ENCODE peak calls at places on chromosomes 6 and 20, in six cellular contexts. I is IMR-90, L is K562, S is H1, N is HepG2, J is HCT116. Y is an unnamed sample.
A peak's percentile ranks its signal among the peaks of the same experiment; 100 is the strongest.

GRCh38 chr20:37359331-37359730 is 13.4 kb downstream of the SRC start:
- DNase-seq in I (no peak), J (no peak), S (no peak), N (no peak), L (no peak), Y (no peak)

GRCh38 chr6:27312146-27312949 is at the start of gene POM121L2:
- DNase-seq in N (peak; percentile 71), I (peak; percentile 28), J (no peak), S (peak; percentile 90), L (no peak), Y (no peak)

GRCh38 chr6:80403365-80403764 is 296.9 kb downstream of the BCKDHB start:
- DNase-seq in N (no peak), S (no peak), J (no peak), L (no peak), I (no peak), Y (no peak)

GRCh38 chr6:134739299-134740090 is 210.4 kb downstream of the ALDH8A1 start:
- DNase-seq in I (peak; percentile 39), L (no peak), J (no peak), S (no peak), N (no peak), Y (no peak)

GRCh38 chr6:90406142-90406794 is 109.6 kb upstream of the BACH2 start:
- DNase-seq in I (peak; percentile 80), J (peak; percentile 32), S (no peak), N (peak; percentile 35), L (peak; percentile 56), Y (no peak)

GRCh38 chr6:139882234-139882633 is 507.8 kb upstream of the CITED2 start:
- DNase-seq in I (peak; percentile 78), J (no peak), S (no peak), L (peak; percentile 20), N (no peak), Y (no peak)

GRCh38 chr6:70103798-70104197 is 199.1 kb downstream of the COL9A1 start:
- DNase-seq in L (peak; percentile 23), J (peak; percentile 3), S (no peak), I (no peak), N (no peak), Y (no peak)

GRCh38 chr6:2951723-2952122 is 19.6 kb downstream of the SERPINB6 start:
- DNase-seq in L (no peak), N (no peak), I (no peak), S (no peak), J (no peak), Y (no peak)

GRCh38 chr6:313917-314316 is 21.6 kb downstream of the DUSP22 start:
- DNase-seq in S (no peak), J (no peak), L (no peak), I (peak; percentile 36), N (no peak), Y (no peak)

GRCh38 chr6:115838763-115839401 is 221.8 kb downstream of the FRK start:
- DNase-seq in J (peak; percentile 55), I (peak; percentile 13), N (peak; percentile 50), L (peak; percentile 40), S (peak; percentile 57), Y (no peak)

GRCh38 chr6:157460182-157460999 is 79.4 kb downstream of the ZDHHC14 start:
- DNase-seq in L (no peak), I (peak; percentile 45), S (no peak), J (no peak), N (no peak), Y (no peak)

GRCh38 chr6:43636312-43636667 is 650 bp downstream of the MAD2L1BP start:
- DNase-seq in S (no peak), N (no peak), L (peak; percentile 43), I (peak; percentile 11), J (no peak), Y (no peak)

GRCh38 chr6:143872211-143872610 is 7.9 kb downstream of the ZC2HC1B start:
- DNase-seq in I (peak; percentile 29), S (no peak), L (no peak), N (no peak), J (no peak), Y (peak; percentile 11)

GRCh38 chr20:24618739-24619138 is 149.3 kb downstream of the SYNDIG1 start:
- DNase-seq in S (no peak), L (no peak), J (no peak), N (no peak), I (no peak), Y (no peak)

GRCh38 chr20:62662422-62662821 is 20.1 kb downstream of the SLCO4A1 start:
- DNase-seq in S (no peak), I (peak; percentile 80), N (no peak), J (no peak), L (no peak), Y (no peak)

GRCh38 chr20:474581-474980 is 12.2 kb upstream of the TBC1D20 start:
- DNase-seq in S (no peak), L (no peak), J (no peak), I (peak; percentile 29), N (no peak), Y (no peak)

GRCh38 chr6:25959890-25960531 is 2.6 kb upstream of the TRIM38 start:
- DNase-seq in L (no peak), N (no peak), I (peak; percentile 35), J (no peak), S (no peak), Y (no peak)

GRCh38 chr6:19444481-19444880 is 392.7 kb upstream of the ID4 start:
- DNase-seq in I (peak; percentile 7), N (no peak), S (no peak), L (no peak), J (no peak), Y (no peak)

GRCh38 chr20:25310268-25310920 is 62.5 kb downstream of the PYGB start:
- DNase-seq in L (peak; percentile 88), I (peak; percentile 96), S (no peak), J (peak; percentile 73), N (peak; percentile 99), Y (peak; percentile 67)

GRCh38 chr6:113039013-113039412 is 691.9 kb downstream of the RFPL4B start:
- DNase-seq in J (no peak), L (peak; percentile 20), N (no peak), S (no peak), I (no peak), Y (no peak)

GRCh38 chr6:79548310-79548709 is 11.1 kb upstream of the LCA5 start:
- DNase-seq in I (no peak), J (no peak), L (no peak), S (no peak), N (no peak), Y (no peak)

GRCh38 chr6:41228616-41229015 is 467 bp downstream of the TREML4 start:
- DNase-seq in I (no peak), S (peak; percentile 53), J (no peak), N (no peak), L (peak; percentile 30), Y (no peak)

GRCh38 chr6:15256538-15257222 is 10.8 kb downstream of the JARID2 start:
- DNase-seq in I (no peak), J (no peak), N (no peak), L (no peak), S (no peak), Y (no peak)

GRCh38 chr20:17571153-17571527 is 1.3 kb downstream of the DSTN start:
- DNase-seq in S (no peak), I (no peak), J (no peak), L (no peak), N (no peak), Y (no peak)

GRCh38 chr20:35079472-35080347 is 12.9 kb downstream of the TRPC4AP start:
- DNase-seq in S (no peak), L (no peak), I (no peak), N (no peak), J (no peak), Y (no peak)

DNA sequence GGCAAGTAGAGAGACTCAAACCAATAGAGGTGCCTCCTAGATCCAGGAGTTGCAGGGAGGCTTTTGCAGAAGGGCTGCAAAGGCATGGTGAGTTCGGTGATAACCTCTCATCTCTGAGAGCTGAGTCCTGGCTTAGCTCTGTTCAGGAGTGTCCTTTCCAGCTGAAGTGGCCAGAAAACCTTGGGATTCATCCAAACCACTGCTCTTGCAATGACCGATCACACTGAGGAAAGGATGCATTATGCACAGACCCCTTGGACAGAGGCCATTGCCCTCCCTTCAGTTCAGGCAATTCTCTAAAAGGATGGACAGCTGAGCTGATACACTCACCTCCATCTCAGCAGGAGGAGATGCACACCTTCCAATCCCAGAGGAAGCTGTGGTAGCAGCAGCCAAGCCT is 158.8 kb upstream of the ENPP5 start:
- DNase-seq in J (no peak), S (no peak), L (no peak), I (no peak), N (no peak), Y (no peak)
- TF ChIP-seq CEBPB in J (no peak), S (no peak), L (no peak), I (no peak), N (no peak), Y (no peak)

GRCh38 chr20:11003341-11003740 is 329.5 kb upstream of the JAG1 start:
- DNase-seq in S (no peak), I (no peak), L (no peak), J (no peak), N (no peak), Y (no peak)
- H2AFZ ChIP-seq in S (no peak overlapping the region), I (no peak overlapping the region), L (no peak overlapping the region), J (no peak overlapping the region), N (no peak overlapping the region), Y (no peak overlapping the region)

GRCh38 chr20:47456952-47457724 is 44.5 kb upstream of the NCOA3 start:
- DNase-seq in J (no peak), I (peak; percentile 72), L (peak; percentile 20), S (no peak), N (no peak), Y (no peak)
- TF ChIP-seq CEBPB in J (no peak), I (no peak), L (no peak), S (no peak), N (no peak), Y (no peak)

GRCh38 chr6:89069536-89070163 is 10.9 kb upstream of the PNRC1 start:
- DNase-seq in L (no peak), S (no peak), J (no peak), I (no peak), N (no peak), Y (no peak)

GRCh38 chr6:89073840-89074239 is 6.7 kb upstream of the PNRC1 start:
- DNase-seq in I (no peak), L (no peak), N (no peak), S (no peak), J (no peak), Y (no peak)

GRCh38 chr6:89071036-89071435 is 9.5 kb upstream of the PNRC1 start:
- DNase-seq in J (no peak), S (no peak), L (no peak), N (peak; percentile 87), I (no peak), Y (no peak)

GRCh38 chr6:89068695-89069094 is 11.9 kb upstream of the PNRC1 start:
- DNase-seq in S (no peak), N (no peak), J (no peak), I (no peak), L (no peak), Y (no peak)

GRCh38 chr6:89073014-89073620 is 7.4 kb upstream of the PNRC1 start:
- DNase-seq in N (peak; percentile 57), J (no peak), S (no peak), I (no peak), L (peak; percentile 78), Y (no peak)
- H2AFZ ChIP-seq in N (peak overlapping the region; percentile 25), J (no peak overlapping the region), S (peak overlapping the region; percentile 47), I (no peak overlapping the region), L (peak overlapping the region; percentile 86), Y (no peak overlapping the region)

GRCh38 chr20:59170406-59171349 is 7.1 kb downstream of the ZNF831 start:
- DNase-seq in J (no peak), N (no peak), I (no peak), L (no peak), S (no peak), Y (no peak)
- TF ChIP-seq CEBPB in J (no peak), N (no peak), I (no peak), L (no peak), S (no peak), Y (no peak)